ENCODE peak calls at places on chromosomes 12 and 14, in ten cellular contexts. Q is upper lobe of right lung, Z is dorsolateral prefrontal cortex, V is ovary, X is hepatocyte, W is psoas muscle, E is IMR-90, Y is left ventricle myocardium inferior, M is stomach, B is cardiac muscle cell. A is an unnamed sample.

GRCh38 chr12:103583008-103583407 is 4.1 kb upstream of the STAB2 start:
- DNase-seq in Q (no peak), Z (no peak), V (no peak), X (no peak), W (no peak), E (no peak), Y (no peak), M (no peak), B (no peak), A (no peak)

GRCh38 chr14:93906341-93907329 is 20.5 kb upstream of the FAM181A start:
- DNase-seq in Q (peak), Z (no peak), V (peak), X (peak), W (no peak), E (peak), Y (no peak), M (peak), B (peak), A (no peak)

GRCh38 chr12:101045486-101046474 is 164.3 kb downstream of the SLC5A8 start:
- DNase-seq in Q (no peak), Z (no peak), V (peak), X (no peak), W (no peak), E (peak), Y (no peak), M (no peak), B (no peak), A (no peak)

GRCh38 chr14:77139022-77139421 is 2.6 kb downstream of the ZDHHC22 start:
- DNase-seq in Q (peak), Z (no peak), V (no peak), X (no peak), W (no peak), E (no peak), Y (no peak), M (no peak), B (no peak), A (no peak)

GRCh38 chr12:117766008-117766407 is 202.8 kb downstream of the KSR2 start:
- DNase-seq in Q (no peak), Z (no peak), V (no peak), X (no peak), W (no peak), E (no peak), Y (no peak), M (no peak), B (no peak), A (no peak)

GRCh38 chr14:79369359-79370332 is 841.7 kb downstream of the DIO2 start:
- DNase-seq in Q (no peak), Z (no peak), V (no peak), X (peak), W (no peak), E (peak), Y (no peak), M (no peak), B (peak), A (no peak)

GRCh38 chr14:24382103-24382377 is 14.1 kb downstream of the NFATC4 start:
- DNase-seq in Q (no peak), Z (no peak), V (no peak), X (no peak), W (no peak), E (no peak), Y (no peak), M (peak), B (no peak), A (no peak)

GRCh38 chr14:55976219-55976618 is 142.0 kb upstream of the PELI2 start:
- DNase-seq in Q (no peak), Z (no peak), V (no peak), X (peak), W (no peak), E (no peak), Y (no peak), M (peak), B (no peak), A (no peak)

GRCh38 chr14:31902002-31902401 is 175.1 kb upstream of the ARHGAP5 start:
- DNase-seq in Q (no peak), Z (no peak), V (no peak), X (peak), W (no peak), E (no peak), Y (no peak), M (peak), B (no peak), A (no peak)

GRCh38 chr14:64279719-64280668 is 14.2 kb downstream of the ESR2 start:
- DNase-seq in Q (no peak), Z (no peak), V (no peak), X (no peak), W (no peak), E (peak), Y (no peak), M (peak), B (no peak), A (no peak)

GRCh38 chr14:90661881-90662280 is 154.3 kb downstream of the TTC7B start:
- DNase-seq in Q (peak), Z (no peak), V (no peak), X (no peak), W (no peak), E (no peak), Y (no peak), M (no peak), B (no peak), A (no peak)

GRCh38 chr12:19908825-19909224 is 459.5 kb upstream of the PDE3A start:
- DNase-seq in Q (no peak), Z (no peak), V (no peak), X (no peak), W (no peak), E (no peak), Y (no peak), M (no peak), B (no peak), A (no peak)

GRCh38 chr12:89354630-89354931 is 2.3 kb upstream of the DUSP6 start:
- DNase-seq in Q (no peak), Z (no peak), V (no peak), X (no peak), W (no peak), E (peak), Y (no peak), M (no peak), B (peak), A (no peak)

GRCh38 chr12:132949936-132950837 is 5.9 kb downstream of the ZNF605 start:
- DNase-seq in Q (no peak), Z (no peak), V (no peak), X (no peak), W (no peak), E (no peak), Y (no peak), M (no peak), B (no peak), A (no peak)

GRCh38 chr12:132942611-132943010 is 13.5 kb downstream of the ZNF605 start:
- DNase-seq in Q (no peak), Z (no peak), V (no peak), X (no peak), W (no peak), E (no peak), Y (no peak), M (no peak), B (no peak), A (no peak)

GRCh38 chr12:132948146-132949066 is 7.7 kb downstream of the ZNF605 start:
- DNase-seq in Q (no peak), Z (no peak), V (no peak), X (no peak), W (no peak), E (no peak), Y (no peak), M (no peak), B (no peak), A (no peak)

GRCh38 chr12:132945806-132946506 is 10.2 kb downstream of the ZNF605 start:
- DNase-seq in Q (no peak), Z (no peak), V (no peak), X (no peak), W (no peak), E (no peak), Y (no peak), M (no peak), B (no peak), A (no peak)

DNA sequence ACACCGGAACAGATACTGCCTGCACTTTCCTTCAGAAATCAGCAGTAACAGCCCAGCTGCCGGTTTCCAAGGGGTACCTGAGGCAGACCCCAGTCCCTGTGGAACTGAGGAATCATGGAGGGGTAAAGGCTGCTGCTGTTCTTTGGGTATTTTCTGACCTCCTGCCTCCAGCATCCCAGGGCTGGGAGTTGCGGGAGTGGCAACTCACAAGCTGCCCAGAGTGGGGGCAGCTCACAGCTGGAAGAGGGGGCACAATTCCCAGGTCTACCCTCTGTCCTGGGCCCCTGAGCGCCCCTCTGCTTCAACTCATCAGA is 9.6 kb downstream of the ZNF605 start:
- DNase-seq in Q (no peak), Z (no peak), V (no peak), X (no peak), W (no peak), E (no peak), Y (no peak), M (no peak), B (no peak), A (no peak)
- H3K4me3 ChIP-seq in Q (no peak), Z (no peak), V (no peak), X (no peak), W (no peak), E (no peak), Y (no peak), M (no peak), B (no peak), A (peak)

DNA sequence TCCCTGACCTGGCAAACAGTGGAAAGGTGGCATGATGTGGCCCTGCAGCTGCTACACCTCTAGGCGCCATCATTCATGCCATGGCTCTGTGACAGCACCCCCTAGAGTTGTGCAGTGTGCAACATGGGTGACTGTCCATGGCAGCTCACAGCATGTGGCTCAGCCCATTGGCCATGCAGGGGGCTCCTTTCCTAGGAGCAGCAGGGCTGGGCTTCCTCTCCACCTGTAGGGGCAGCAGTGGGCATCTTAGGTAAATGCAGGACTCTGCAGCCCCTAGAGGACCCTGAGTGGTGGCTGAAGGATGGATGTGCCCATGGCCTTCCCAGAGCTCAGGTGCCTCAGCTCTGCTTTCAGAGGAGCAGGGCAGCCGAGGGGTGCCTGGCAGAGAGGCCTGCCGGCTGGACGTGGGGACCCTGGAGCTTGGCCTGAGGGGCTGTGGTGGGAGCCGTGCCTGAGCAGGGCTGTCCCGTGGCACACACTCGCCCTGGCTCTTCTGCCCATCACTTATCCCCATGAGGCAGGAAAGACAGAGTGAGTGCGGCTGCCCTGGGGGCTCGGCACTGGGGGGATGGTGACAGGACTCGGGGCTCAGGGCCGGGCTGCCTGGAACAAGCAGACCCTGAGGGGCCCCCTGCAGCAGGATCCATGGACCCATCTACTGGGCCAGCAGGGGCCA is 7.4 kb downstream of the ADSS1 start:
- DNase-seq in Q (no peak), Z (no peak), V (no peak), X (no peak), W (no peak), E (no peak), Y (no peak), M (no peak), B (peak), A (no peak)
- TF ChIP-seq CTCF in Q (peak), Z (no peak), V (no peak), X (peak), W (peak), E (peak), Y (peak), M (no peak), B (peak), A (no peak)

GRCh38 chr14:104806625-104807465 is 5.9 kb downstream of the ZBTB42 start:
- DNase-seq in Q (peak), Z (no peak), V (no peak), X (no peak), W (no peak), E (no peak), Y (no peak), M (no peak), B (no peak), A (no peak)

GRCh38 chr14:104804481-104805325 is 3.8 kb downstream of the ZBTB42 start:
- DNase-seq in Q (no peak), Z (no peak), V (no peak), X (no peak), W (no peak), E (no peak), Y (no peak), M (no peak), B (no peak), A (no peak)

GRCh38 chr14:104803916-104804371 is 3.0 kb downstream of the ZBTB42 start:
- DNase-seq in Q (no peak), Z (no peak), V (no peak), X (no peak), W (no peak), E (peak), Y (no peak), M (no peak), B (no peak), A (no peak)

GRCh38 chr14:104805941-104806624 is 5.2 kb downstream of the ZBTB42 start:
- DNase-seq in Q (peak), Z (no peak), V (no peak), X (no peak), W (peak), E (no peak), Y (no peak), M (no peak), B (no peak), A (no peak)

GRCh38 chr14:104805326-104805678 is 4.4 kb downstream of the ZBTB42 start:
- DNase-seq in Q (no peak), Z (no peak), V (peak), X (no peak), W (peak), E (peak), Y (no peak), M (peak), B (peak), A (no peak)
- H3K27ac ChIP-seq in Q (no peak), Z (no peak), V (no peak), X (no peak), W (peak), E (peak), Y (peak), M (no peak), B (no peak), A (no peak)

GRCh38 chr12:989051-989450 is 2.0 kb upstream of the ERC1 start:
- DNase-seq in Q (no peak), Z (no peak), V (no peak), X (no peak), W (no peak), E (no peak), Y (no peak), M (no peak), B (no peak), A (no peak)
- H3K4me3 ChIP-seq in Q (peak), Z (peak), V (no peak), X (peak), W (peak), E (no peak), Y (peak), M (peak), B (peak), A (peak)

A was measured in coronary artery.